ENCODE peak calls at places on chromosome X, in ten cellular contexts. T is nephron progenitor cell; A is tibial nerve; K is AG04450; U is choroid plexus epithelial cell; Z is ovary; R is CD4-positive, alpha-beta T cell; H is stomach; E is HFFc6; C is SK-N-SH. G is an unnamed sample.

GRCh38 chrX:23792861-23793553 is 10.0 kb downstream of the SAT1 start:
- DNase-seq in R (no peak), Z (no peak), U (peak), T (peak), H (no peak), A (no peak), E (no peak), K (no peak), C (no peak), G (no peak)

GRCh38 chrX:19566359-19567141 is 51.2 kb upstream of the MAP3K15 start:
- DNase-seq in C (peak), T (no peak), A (no peak), U (peak), E (peak), Z (no peak), R (no peak), H (no peak), K (peak), G (no peak)

GRCh38 chrX:63747331-63747730 is 37.7 kb downstream of the ARHGEF9 start:
- DNase-seq in Z (no peak), T (no peak), K (peak), U (peak), E (peak), H (no peak), C (no peak), A (no peak), R (no peak), G (no peak)

GRCh38 chrX:48945517-48946348 is 11.7 kb downstream of the OTUD5 start:
- DNase-seq in C (peak), K (peak), U (peak), R (peak), Z (peak), H (peak), E (peak), T (peak), A (no peak), G (no peak)

GRCh38 chrX:96417695-96418094 is 266.9 kb upstream of the DIAPH2 start:
- DNase-seq in R (no peak), E (no peak), Z (no peak), C (no peak), U (no peak), A (no peak), K (no peak), H (no peak), T (no peak), G (no peak)

GRCh38 chrX:70553516-70553915 is 108.9 kb downstream of the DLG3 start:
- DNase-seq in K (no peak), C (no peak), Z (no peak), A (no peak), U (no peak), H (no peak), R (no peak), T (no peak), E (no peak), G (no peak)

GRCh38 chrX:134634691-134635090 is 23.6 kb downstream of the PLAC1 start:
- DNase-seq in K (no peak), H (no peak), T (no peak), A (no peak), R (no peak), C (no peak), E (peak), U (no peak), Z (no peak), G (no peak)

GRCh38 chrX:107206697-107207065 is 270 bp downstream of the DNAAF6 start:
- DNase-seq in T (no peak), E (no peak), H (no peak), U (no peak), C (no peak), Z (no peak), A (no peak), K (no peak), R (no peak), G (no peak)

GRCh38 chrX:103678199-103678993 is 8.1 kb downstream of the MORF4L2 start:
- DNase-seq in H (no peak), U (no peak), A (no peak), K (no peak), Z (no peak), E (peak), C (no peak), T (no peak), R (no peak), G (no peak)

GRCh38 chrX:30141966-30142365 is 73.4 kb upstream of the MAGEB2 start:
- DNase-seq in C (peak), T (peak), A (no peak), R (no peak), U (peak), H (no peak), E (peak), K (peak), Z (no peak), G (no peak)

GRCh38 chrX:131633285-131633917 is 89.5 kb downstream of the OR13H1 start:
- DNase-seq in K (no peak), U (peak), R (peak), Z (peak), H (peak), E (peak), T (peak), A (peak), C (peak), G (no peak)

DNA sequence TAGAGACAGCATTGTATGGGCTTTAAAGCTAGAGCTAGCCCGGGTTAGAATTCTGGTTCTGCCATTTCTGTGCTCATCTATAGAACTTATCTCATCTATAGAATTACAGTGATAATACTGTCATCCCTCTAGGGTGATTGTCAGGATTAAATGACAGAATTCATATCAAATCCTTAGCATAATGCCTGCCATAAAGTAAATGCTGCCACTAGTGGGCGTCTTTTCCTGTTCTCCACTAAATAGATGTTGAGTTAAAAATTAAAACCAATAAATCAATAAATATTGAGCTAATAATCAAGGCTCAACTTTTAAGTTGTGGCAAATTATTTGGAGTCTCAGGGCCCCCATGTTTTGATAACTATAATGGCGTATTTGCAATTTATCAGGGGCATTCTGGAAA is 19.7 kb downstream of the GRIA3 start:
- DNase-seq in R (no peak), K (no peak), Z (no peak), U (no peak), T (no peak), A (no peak), C (no peak), H (no peak), E (no peak), G (no peak)
- TF ChIP-seq CTCF in R (no peak), K (no peak), Z (no peak), U (no peak), T (no peak), A (no peak), C (peak), H (no peak), E (peak), G (no peak)

GRCh38 chrX:38662640-38663039 is 101.3 kb downstream of the TSPAN7 start:
- DNase-seq in K (no peak), U (no peak), C (no peak), E (no peak), A (no peak), R (no peak), H (no peak), Z (no peak), T (no peak), G (no peak)

GRCh38 chrX:38666909-38667308 is 105.6 kb downstream of the TSPAN7 start:
- DNase-seq in Z (no peak), H (no peak), C (no peak), K (no peak), E (no peak), A (no peak), U (no peak), T (no peak), R (no peak), G (no peak)

GRCh38 chrX:38661561-38661960 is 100.2 kb downstream of the TSPAN7 start:
- DNase-seq in T (no peak), U (no peak), K (no peak), E (no peak), A (no peak), Z (no peak), R (no peak), C (no peak), H (no peak), G (no peak)

GRCh38 chrX:38660395-38661179 is 99.2 kb downstream of the TSPAN7 start:
- DNase-seq in R (no peak), A (no peak), C (no peak), U (no peak), K (no peak), Z (no peak), H (no peak), T (no peak), E (no peak), G (no peak)

DNA sequence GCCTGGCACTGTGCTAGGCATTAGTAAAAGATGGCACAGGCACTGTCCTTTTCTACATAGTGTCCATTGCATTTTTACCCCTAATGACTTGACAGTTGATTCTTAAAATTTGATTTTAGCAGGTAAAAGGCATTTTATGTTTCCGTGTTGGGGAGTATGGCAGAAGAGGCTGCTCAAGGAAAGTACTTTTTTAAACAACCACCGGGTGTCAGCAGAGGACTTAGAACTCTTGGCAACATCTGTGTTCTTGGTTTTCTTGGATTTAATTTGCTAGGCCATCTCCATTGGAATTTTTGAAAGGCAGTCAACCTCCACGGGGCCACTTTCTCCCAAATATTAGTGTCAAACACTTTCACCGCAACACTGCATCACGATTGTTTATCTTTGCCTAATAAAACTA is 102.9 kb downstream of the TSPAN7 start:
- DNase-seq in A (no peak), Z (no peak), U (peak), C (peak), R (no peak), T (peak), K (no peak), E (peak), H (no peak), G (no peak)
- TF ChIP-seq CTCF in A (peak), Z (no peak), U (peak), C (peak), R (no peak), T (peak), K (peak), E (peak), H (peak), G (no peak)

GRCh38 chrX:136202889-136203288 is 48.3 kb downstream of the MAP7D3 start:
- DNase-seq in R (no peak), T (no peak), A (no peak), Z (no peak), H (no peak), E (peak), C (no peak), K (no peak), U (peak), G (no peak)
- TF ChIP-seq CTCF in R (no peak), T (no peak), A (no peak), Z (no peak), H (no peak), E (no peak), C (no peak), K (no peak), U (no peak), G (no peak)

GRCh38 chrX:3962511-3963350 is 249.3 kb upstream of the PRKX start:
- DNase-seq in T (peak), R (no peak), U (peak), A (no peak), C (peak), E (no peak), K (no peak), H (no peak), Z (no peak), G (no peak)
- TF ChIP-seq CTCF in T (peak), R (peak), U (peak), A (peak), C (peak), E (peak), K (peak), H (peak), Z (no peak), G (no peak)

GRCh38 chrX:112830540-112830939 is 10.1 kb downstream of the AMOT start:
- DNase-seq in C (no peak), K (no peak), H (no peak), E (no peak), Z (no peak), T (no peak), A (no peak), U (no peak), R (no peak), G (no peak)
- TF ChIP-seq CTCF in C (no peak), K (no peak), H (no peak), E (no peak), Z (no peak), T (no peak), A (no peak), U (no peak), R (no peak), G (no peak)

DNA sequence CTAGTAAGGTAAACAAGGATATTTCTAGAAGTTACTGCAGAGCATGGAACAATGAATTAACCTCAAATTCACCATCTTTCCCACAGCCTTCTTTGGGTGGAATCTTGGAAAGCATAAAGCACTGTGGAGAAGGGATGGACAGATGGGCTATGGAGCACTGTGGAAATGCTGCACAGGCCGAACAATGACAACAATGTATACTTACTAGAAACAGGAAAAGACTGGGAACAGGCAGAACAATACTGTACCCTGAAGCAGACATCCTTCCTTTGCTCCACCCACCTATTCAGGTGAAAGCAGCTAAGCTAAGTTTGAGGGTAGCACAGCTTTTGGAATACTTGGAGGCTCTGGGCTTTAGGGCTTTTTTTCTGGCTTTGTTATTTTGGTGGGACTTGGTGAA is 250.6 kb upstream of the KLF8 start:
- DNase-seq in A (no peak), E (no peak), T (no peak), R (no peak), K (no peak), H (no peak), Z (no peak), U (no peak), C (no peak), G (no peak)
- TF ChIP-seq CTCF in A (no peak), E (no peak), T (no peak), R (no peak), K (no peak), H (no peak), Z (no peak), U (no peak), C (no peak), G (no peak)